ENCODE peak calls at places on chromosomes 5 and 9, in four cellular contexts. R, Y, H and P are unnamed samples.

GRCh38 chr5:96023518-96023917 is 61.9 kb upstream of the ELL2 start:
- DNase-seq in H (no peak), R (no peak), Y (no peak), P (no peak)

GRCh38 chr5:103234239-103234975 is 24.2 kb upstream of the MACIR start:
- DNase-seq in H (no peak), R (no peak), Y (no peak), P (no peak)

GRCh38 chr9:138067594-138068367 is 190.2 kb downstream of the CACNA1B start:
- DNase-seq in H (peak), R (no peak), Y (no peak), P (no peak)

GRCh38 chr5:19734706-19735240 is 253.2 kb downstream of the CDH18 start:
- DNase-seq in H (no peak), R (no peak), Y (no peak), P (no peak)

GRCh38 chr9:128419061-128419925 is 1.4 kb upstream of the CERCAM start:
- DNase-seq in R (no peak), Y (no peak), H (no peak), P (no peak)

GRCh38 chr5:120624021-120624563 is 160.0 kb downstream of the PRR16 start:
- DNase-seq in H (no peak), Y (no peak), R (no peak), P (no peak)

GRCh38 chr9:126611592-126612328 is 2.0 kb upstream of the LMX1B start:
- DNase-seq in Y (peak), R (no peak), H (peak), P (peak)

GRCh38 chr5:14235872-14236271 is 92.7 kb downstream of the TRIO start:
- DNase-seq in H (no peak), R (no peak), Y (no peak), P (no peak)

GRCh38 chr5:133907075-133907474 is 61.4 kb downstream of the C5orf15 start:
- DNase-seq in Y (no peak), R (no peak), H (no peak), P (no peak)

GRCh38 chr9:133707761-133708122 is 30.4 kb downstream of the SARDH start:
- DNase-seq in H (no peak), Y (no peak), R (no peak), P (no peak)

GRCh38 chr9:745761-746414 is 95.6 kb upstream of the DMRT1 start:
- DNase-seq in H (no peak), R (no peak), Y (peak), P (no peak)

GRCh38 chr9:127278372-127278771 is 13.8 kb downstream of the GARNL3 start:
- DNase-seq in R (no peak), H (no peak), Y (no peak), P (no peak)

GRCh38 chr9:133099726-133100517 is 21.1 kb downstream of the RALGDS start:
- DNase-seq in R (no peak), Y (no peak), H (no peak), P (no peak)

GRCh38 chr5:119080975-119081374 is 10.1 kb downstream of the DMXL1 start:
- DNase-seq in Y (no peak), H (no peak), R (no peak), P (no peak)

GRCh38 chr9:98002808-98003207 is 19.7 kb downstream of the ANP32B start:
- DNase-seq in R (no peak), Y (no peak), H (no peak), P (no peak)

GRCh38 chr5:107157811-107158210 is 512.9 kb downstream of the EFNA5 start:
- DNase-seq in Y (no peak), H (no peak), R (no peak), P (no peak)

GRCh38 chr5:168706655-168707069 is 127.5 kb upstream of the PANK3 start:
- DNase-seq in R (no peak), H (peak), Y (peak), P (no peak)

GRCh38 chr5:67815455-67816391 is 399.8 kb upstream of the PIK3R1 start:
- DNase-seq in R (no peak), Y (peak), H (no peak), P (no peak)

GRCh38 chr5:43034591-43034968 is 5.5 kb downstream of the ANXA2R start:
- DNase-seq in H (peak), Y (no peak), R (no peak), P (no peak)

GRCh38 chr5:102547659-102548058 is 48.9 kb upstream of the SLCO6A1 start:
- DNase-seq in R (no peak), H (no peak), Y (no peak), P (no peak)

GRCh38 chr5:139091439-139092156 is 106.6 kb downstream of the SIL1 start:
- DNase-seq in H (no peak), Y (no peak), R (no peak), P (no peak)

GRCh38 chr5:146722361-146722779 is 156.2 kb downstream of the PPP2R2B start:
- DNase-seq in R (no peak), H (no peak), Y (no peak), P (no peak)

GRCh38 chr5:135332519-135333150 is 66.4 kb downstream of the MACROH2A1 start:
- DNase-seq in R (no peak), H (no peak), Y (peak), P (peak)

GRCh38 chr5:39264528-39264927 is 45.2 kb upstream of the FYB1 start:
- DNase-seq in R (peak), H (no peak), Y (no peak), P (no peak)

GRCh38 chr5:3324421-3325101 is 271.1 kb upstream of the IRX1 start:
- DNase-seq in H (no peak), R (no peak), Y (no peak), P (peak)

GRCh38 chr5:111461261-111461671 is 51.1 kb downstream of the STARD4 start:
- DNase-seq in H (peak), Y (no peak), R (no peak), P (peak)

GRCh38 chr9:19799784-19800183 is 10.9 kb upstream of the SLC24A2 start:
- DNase-seq in Y (no peak), H (no peak), R (no peak), P (no peak)

GRCh38 chr9:5561828-5562488 is 51.6 kb downstream of the PDCD1LG2 start:
- DNase-seq in R (no peak), H (no peak), Y (no peak), P (no peak)

GRCh38 chr9:89519393-89519805 is 21.5 kb upstream of the SEMA4D start:
- DNase-seq in Y (peak), H (no peak), R (no peak), P (no peak)

GRCh38 chr9:106885451-106885850 is 22.5 kb downstream of the ZNF462 start:
- DNase-seq in H (no peak), R (no peak), Y (no peak), P (no peak)

GRCh38 chr9:97907632-97908031 is 14.7 kb downstream of the TRMO start:
- DNase-seq in Y (no peak), R (no peak), H (no peak), P (no peak)

GRCh38 chr5:848671-849111 is 2.1 kb downstream of the ZDHHC11 start:
- DNase-seq in H (no peak), R (no peak), Y (no peak), P (no peak)

GRCh38 chr5:69167488-69167845 is 517 bp downstream of the CCNB1 start:
- DNase-seq in Y (no peak), H (no peak), R (no peak), P (peak)

DNA sequence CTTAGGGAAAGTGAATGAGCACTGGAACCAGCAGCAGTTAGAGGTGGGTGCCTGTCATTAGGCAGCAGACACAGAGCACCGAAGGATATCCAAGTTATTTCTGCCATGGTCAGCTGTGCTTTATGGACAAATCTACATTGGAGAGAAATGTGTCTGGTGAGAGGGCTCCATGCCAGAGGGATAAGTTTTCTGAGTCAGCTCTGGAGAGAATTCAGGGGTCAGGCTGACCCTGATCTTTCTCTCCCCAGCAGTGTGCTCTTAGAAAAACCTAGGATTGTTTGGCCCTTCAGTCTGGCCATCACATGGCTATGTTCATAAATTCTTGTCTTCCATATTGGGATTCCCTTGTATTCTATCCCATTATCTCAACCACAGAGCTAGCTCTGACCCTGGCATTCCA is 8.9 kb upstream of the IL17B start:
- DNase-seq in R (no peak), Y (no peak), H (no peak), P (no peak)
- TF ChIP-seq KDM1A in R (no peak), Y (no peak), H (no peak), P (no peak)

GRCh38 chr5:172866378-172866777 is 32.3 kb downstream of the ERGIC1 start:
- DNase-seq in Y (no peak), R (no peak), H (no peak), P (no peak)
- TF ChIP-seq POLR2AphosphoS5 in Y (no peak), R (no peak), H (no peak), P (no peak)

DNA sequence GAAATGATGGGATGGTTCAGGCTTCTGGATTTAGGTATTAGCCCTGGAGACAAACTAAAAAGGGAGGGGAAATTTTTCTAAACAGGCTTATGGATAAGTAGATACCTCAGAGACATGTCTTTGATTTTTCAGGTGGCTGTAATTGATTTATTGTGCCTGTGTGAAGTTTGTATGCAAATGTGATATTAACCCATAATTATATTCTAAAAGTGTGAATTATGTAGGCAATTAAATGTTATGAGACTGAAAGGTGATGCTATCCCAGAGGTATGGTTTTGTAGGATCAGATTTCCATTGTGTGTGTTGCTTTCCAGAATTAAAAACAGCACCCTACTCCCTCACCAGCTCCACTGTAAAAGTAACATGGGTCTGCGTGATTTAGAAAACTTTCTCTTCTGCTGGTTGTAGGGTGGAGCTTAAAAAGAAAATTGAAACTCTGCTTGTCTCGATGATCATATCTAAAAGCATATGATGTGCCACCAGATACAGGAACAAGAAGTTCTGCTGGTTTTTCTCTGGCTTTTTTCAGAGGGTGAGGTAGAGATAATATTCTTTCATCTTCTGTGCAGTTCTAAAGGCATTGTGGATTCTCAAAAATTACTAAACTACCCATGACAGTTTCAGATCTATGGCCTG is 71.8 kb upstream of the TAF11L2 start:
- DNase-seq in Y (no peak), H (no peak), R (peak), P (no peak)
- H2AFZ ChIP-seq in Y (no peak), H (no peak), R (no peak), P (no peak)

GRCh38 chr9:70352356-70352755 is 62.1 kb downstream of the KLF9 start:
- DNase-seq in R (no peak), Y (no peak), H (no peak), P (no peak)

GRCh38 chr9:70355801-70356200 is 58.7 kb downstream of the KLF9 start:
- DNase-seq in H (no peak), R (no peak), Y (no peak), P (no peak)

GRCh38 chr9:70347046-70347445 is 67.4 kb downstream of the KLF9 start:
- DNase-seq in Y (no peak), R (no peak), H (no peak), P (no peak)

GRCh38 chr9:70352802-70353201 is 61.7 kb downstream of the KLF9 start:
- DNase-seq in H (no peak), Y (no peak), R (no peak), P (peak)
- TF ChIP-seq KDM1A in H (no peak), Y (no peak), R (no peak), P (no peak)

DNA sequence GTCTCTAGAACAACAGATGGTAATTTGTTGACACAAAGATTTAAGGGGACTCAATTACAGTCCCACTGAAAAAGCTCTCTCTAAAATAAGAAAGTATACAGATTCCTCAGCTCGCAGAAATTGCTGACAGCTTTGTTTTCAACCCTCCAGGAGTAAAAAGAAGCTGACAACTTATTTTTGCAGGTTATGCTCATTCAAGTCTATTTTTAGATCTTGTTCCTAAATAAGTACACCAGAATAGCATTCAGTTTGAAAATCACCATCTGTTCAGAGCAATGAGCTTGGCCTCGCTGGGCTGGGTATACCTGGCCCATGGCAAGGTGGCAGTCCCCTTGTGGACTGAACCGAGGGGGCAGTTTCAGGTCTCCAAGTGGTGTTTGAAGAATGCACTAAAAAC is 169.3 kb downstream of the AUH start:
- DNase-seq in R (no peak), H (peak), Y (peak), P (no peak)
- TF ChIP-seq POLR2AphosphoS5 in R (no peak), H (no peak), Y (no peak), P (no peak)